ENCODE peak calls at places on chromosomes 2 and 18, in five cellular contexts. R, H, G, F and Y are unnamed samples.

GRCh38 chr2:79327460-79327859 is 167.9 kb upstream of the REG3A start:
- DNase-seq in R (no peak), H (no peak), G (no peak), F (no peak), Y (no peak)

GRCh38 chr2:23531280-23531679 is 146.3 kb downstream of the KLHL29 start:
- DNase-seq in R (no peak), H (no peak), G (no peak), F (no peak), Y (no peak)

GRCh38 chr18:35588995-35589394 is 7.5 kb downstream of the GALNT1 start:
- DNase-seq in R (no peak), H (no peak), G (peak; percentile 33), F (no peak), Y (no peak)

GRCh38 chr2:65409045-65409444 is 23.4 kb downstream of the SPRED2 start:
- DNase-seq in R (no peak), H (no peak), G (no peak), F (no peak), Y (no peak)

GRCh38 chr2:172262486-172262885 is 159.8 kb upstream of the DLX2 start:
- DNase-seq in R (no peak), H (no peak), G (no peak), F (no peak), Y (no peak)

GRCh38 chr2:173288561-173288960 is 66.1 kb upstream of the CDCA7 start:
- DNase-seq in R (peak; percentile 13), H (no peak), G (peak; percentile 86), F (peak; percentile 52), Y (no peak)

GRCh38 chr2:97936199-97936598 is 59.5 kb downstream of the TMEM131 start:
- DNase-seq in R (no peak), H (no peak), G (no peak), F (no peak), Y (peak; percentile 66)

GRCh38 chr2:37610638-37611289 is 60.7 kb downstream of the CDC42EP3 start:
- DNase-seq in R (no peak), H (no peak), G (no peak), F (no peak), Y (no peak)

GRCh38 chr2:62471404-62471803 is 34.6 kb downstream of the TMEM17 start:
- DNase-seq in R (no peak), H (no peak), G (no peak), F (no peak), Y (no peak)

GRCh38 chr2:17800693-17801458 is 15.4 kb upstream of the MSGN1 start:
- DNase-seq in R (no peak), H (no peak), G (no peak), F (no peak), Y (no peak)

GRCh38 chr2:241363316-241363879 is 7.3 kb downstream of the FARP2 start:
- DNase-seq in R (no peak), H (no peak), G (no peak), F (no peak), Y (no peak)

GRCh38 chr2:70789304-70790078 is 952 bp downstream of the FIGLA start:
- DNase-seq in R (peak; percentile 67), H (peak; percentile 52), G (peak; percentile 70), F (peak; percentile 18), Y (peak; percentile 60)

GRCh38 chr2:230184727-230185578 is 34.8 kb downstream of the SP110 start:
- DNase-seq in R (no peak), H (no peak), G (no peak), F (no peak), Y (peak; percentile 9)

GRCh38 chr18:59385191-59385590 is 26.1 kb upstream of the LMAN1 start:
- DNase-seq in R (no peak), H (no peak), G (no peak), F (no peak), Y (no peak)

GRCh38 chr2:227707390-227707789 is 10.4 kb downstream of the SLC19A3 start:
- DNase-seq in R (no peak), H (no peak), G (no peak), F (no peak), Y (no peak)

GRCh38 chr2:156396126-156396525 is 40.1 kb upstream of the GPD2 start:
- DNase-seq in R (no peak), H (no peak), G (no peak), F (no peak), Y (no peak)

GRCh38 chr2:18559941-18560796 is at the start of gene RDH14:
- DNase-seq in R (peak; percentile 84), H (peak; percentile 97), G (peak; percentile 91), F (peak; percentile 64), Y (peak; percentile 90)

GRCh38 chr2:10407432-10407831 is 40.7 kb downstream of the ODC1 start:
- DNase-seq in R (no peak), H (no peak), G (no peak), F (no peak), Y (no peak)

GRCh38 chr2:24024018-24024417 is 14.1 kb downstream of the MFSD2B start:
- DNase-seq in R (no peak), H (no peak), G (peak; percentile 72), F (no peak), Y (no peak)

GRCh38 chr2:128548461-128548891 is 229.8 kb upstream of the HS6ST1 start:
- DNase-seq in R (no peak), H (peak; percentile 18), G (no peak), F (no peak), Y (no peak)

GRCh38 chr2:232142049-232142448 is 180.5 kb downstream of the DIS3L2 start:
- DNase-seq in R (peak; percentile 21), H (peak; percentile 31), G (peak; percentile 55), F (peak; percentile 11), Y (peak; percentile 46)

GRCh38 chr2:145984541-145984940 is 1464.6 kb upstream of the ZEB2 start:
- DNase-seq in R (no peak), H (no peak), G (peak; percentile 68), F (peak; percentile 70), Y (no peak)

GRCh38 chr18:23871410-23871809 is 143.1 kb upstream of the TTC39C start:
- DNase-seq in R (peak; percentile 18), H (peak; percentile 33), G (peak; percentile 15), F (no peak), Y (no peak)

GRCh38 chr2:35929551-35929950 is 426.0 kb upstream of the CRIM1 start:
- DNase-seq in R (no peak), H (no peak), G (no peak), F (no peak), Y (no peak)

GRCh38 chr2:42135381-42136312 is 33.5 kb upstream of the EML4 start:
- DNase-seq in R (no peak), H (no peak), G (no peak), F (no peak), Y (no peak)

GRCh38 chr2:38591152-38591551 is 11.6 kb downstream of the HNRNPLL start:
- DNase-seq in R (no peak), H (no peak), G (peak; percentile 32), F (no peak), Y (no peak)

GRCh38 chr18:51361130-51361860 is 163.8 kb upstream of the MEX3C start:
- DNase-seq in R (no peak), H (peak; percentile 30), G (no peak), F (no peak), Y (no peak)

GRCh38 chr2:238947920-238948710 is 100.2 kb downstream of the TWIST2 start:
- DNase-seq in R (no peak), H (peak; percentile 50), G (peak; percentile 99), F (peak; percentile 93), Y (no peak)

GRCh38 chr2:229446316-229446715 is 175.2 kb upstream of the PID1 start:
- DNase-seq in R (no peak), H (no peak), G (no peak), F (no peak), Y (no peak)

GRCh38 chr18:13376298-13376840 is 157.8 kb downstream of the LDLRAD4 start:
- DNase-seq in R (peak; percentile 50), H (no peak), G (no peak), F (no peak), Y (no peak)

GRCh38 chr2:138433995-138434991 is 67.3 kb upstream of the SPOPL start:
- DNase-seq in R (no peak), H (no peak), G (no peak), F (no peak), Y (no peak)

GRCh38 chr18:24068945-24069693 is 54.6 kb downstream of the TTC39C start:
- DNase-seq in R (no peak), H (no peak), G (no peak), F (no peak), Y (no peak)

GRCh38 chr2:241636983-241637232 is at the start of gene THAP4:
- DNase-seq in R (peak; percentile 49), H (peak; percentile 79), G (peak; percentile 84), F (no peak), Y (peak; percentile 73)

GRCh38 chr2:175158894-175159293 is 9.1 kb downstream of the ATF2 start:
- DNase-seq in R (no peak), H (no peak), G (no peak), F (no peak), Y (no peak)

GRCh38 chr2:28228419-28228995 is 164.2 kb upstream of the FOSL2 start:
- DNase-seq in R (no peak), H (no peak), G (no peak), F (no peak), Y (no peak)

GRCh38 chr2:113981404-113982134 is 91.7 kb downstream of the ACTR3 start:
- DNase-seq in R (no peak), H (no peak), G (no peak), F (no peak), Y (no peak)

GRCh38 chr2:156430236-156430977 is 5.8 kb upstream of the GPD2 start:
- DNase-seq in R (no peak), H (no peak), G (no peak), F (no peak), Y (no peak)

GRCh38 chr2:86533589-86533988 is 29.7 kb downstream of the CHMP3 start:
- DNase-seq in R (no peak), H (no peak), G (no peak), F (no peak), Y (no peak)